ENCODE peak calls at places on chromosome 19, in ten cellular contexts. L is GM23338, T is stomach, U is BE2C, K is ovary, H is IMR-90, J is heart right ventricle, A is psoas muscle, F is spleen, Y is adipocyte. M is an unnamed sample. For H3K4me1, the result is how much of the 10 kb centered on the place peaks cover.

GRCh38 chr19:50723069-50723468 is at the start of gene CLEC11A:
- DNase-seq in L (peak), H (peak), U (no peak), K (peak), Y (peak), T (no peak), A (peak), J (peak), F (no peak), M (peak)

GRCh38 chr19:36771275-36772231 is 1.1 kb downstream of the ZNF850 start:
- DNase-seq in Y (peak), J (peak), U (peak), L (peak), H (peak), K (peak), T (peak), F (peak), A (peak), M (no peak)

GRCh38 chr19:38015771-38016170 is 108.8 kb downstream of the SIPA1L3 start:
- DNase-seq in J (no peak), A (no peak), T (no peak), K (no peak), Y (no peak), U (no peak), H (no peak), L (no peak), F (no peak), M (no peak)

GRCh38 chr19:13633109-13633508 is 126.8 kb upstream of the CACNA1A start:
- DNase-seq in Y (peak), K (no peak), A (no peak), H (peak), L (peak), T (peak), F (no peak), J (no peak), U (no peak), M (no peak)

GRCh38 chr19:33546656-33547055 is 25.1 kb upstream of the PEPD start:
- DNase-seq in U (no peak), T (no peak), K (no peak), H (no peak), J (no peak), Y (no peak), L (no peak), A (no peak), F (peak), M (no peak)

GRCh38 chr19:54905908-54906511 is at the start of gene NCR1:
- DNase-seq in H (no peak), Y (no peak), F (peak), L (peak), J (no peak), T (no peak), A (no peak), K (no peak), U (no peak), M (no peak)

GRCh38 chr19:44840811-44841210 is 5.3 kb upstream of the NECTIN2 start:
- DNase-seq in F (no peak), K (no peak), H (no peak), A (no peak), J (no peak), T (no peak), Y (no peak), U (no peak), L (no peak), M (no peak)

GRCh38 chr19:38952395-38953165 is 21.8 kb downstream of the MRPS12 start:
- DNase-seq in A (no peak), H (peak), K (no peak), F (peak), T (peak), J (no peak), L (peak), U (peak), Y (no peak), M (no peak)

GRCh38 chr19:2113436-2114211 is 16.9 kb downstream of the IZUMO4 start:
- DNase-seq in L (no peak), U (no peak), T (no peak), H (no peak), Y (no peak), F (no peak), K (no peak), J (no peak), A (no peak), M (no peak)

GRCh38 chr19:531009-531752 is 379 bp upstream of the CDC34 start:
- DNase-seq in J (peak), K (peak), A (peak), L (peak), U (peak), T (peak), Y (peak), F (peak), H (peak), M (peak)

GRCh38 chr19:13526552-13526951 is 20.3 kb upstream of the CACNA1A start:
- DNase-seq in H (peak), A (no peak), F (no peak), T (no peak), U (peak), J (no peak), Y (no peak), L (peak), K (no peak), M (no peak)

GRCh38 chr19:32308436-32309077 is 36.9 kb upstream of the ZNF507 start:
- DNase-seq in A (no peak), F (no peak), Y (peak), L (no peak), T (no peak), J (no peak), H (no peak), K (no peak), U (no peak), M (no peak)

GRCh38 chr19:18478545-18479311 is 40.8 kb upstream of the ISYNA1 start:
- DNase-seq in F (peak), J (peak), L (no peak), K (peak), A (peak), T (peak), H (peak), Y (peak), U (peak), M (peak)

GRCh38 chr19:4852484-4852883 is 15.0 kb downstream of the PLIN3 start:
- DNase-seq in H (no peak), L (no peak), K (no peak), Y (no peak), A (no peak), T (no peak), U (no peak), J (no peak), F (no peak), M (no peak)

GRCh38 chr19:30076751-30077670 is 135.0 kb downstream of the URI1 start:
- DNase-seq in J (no peak), F (peak), K (peak), A (peak), Y (no peak), T (no peak), L (no peak), U (no peak), H (no peak), M (no peak)

GRCh38 chr19:1746401-1747284 is 6.7 kb upstream of the ONECUT3 start:
- DNase-seq in Y (no peak), L (no peak), J (no peak), A (no peak), H (peak), T (peak), K (no peak), U (no peak), F (no peak), M (no peak)

GRCh38 chr19:48842744-48843162 is 6.5 kb upstream of the HSD17B14 start:
- DNase-seq in A (no peak), H (peak), K (peak), J (peak), U (peak), T (no peak), L (peak), Y (peak), F (no peak), M (peak)

GRCh38 chr19:45405435-45406164 is 731 bp upstream of the PPP1R13L start:
- DNase-seq in Y (peak), L (peak), F (peak), H (peak), U (peak), K (peak), T (peak), A (peak), J (peak), M (peak)

GRCh38 chr19:31436121-31436776 is 87.0 kb upstream of the TSHZ3 start:
- DNase-seq in K (no peak), J (no peak), A (no peak), U (no peak), F (no peak), T (no peak), H (peak), L (no peak), Y (no peak), M (no peak)

GRCh38 chr19:46925548-46925950 is 64.8 kb downstream of the ARHGAP35 start:
- DNase-seq in J (no peak), K (no peak), L (no peak), F (no peak), A (no peak), Y (no peak), H (no peak), T (peak), U (no peak), M (no peak)

GRCh38 chr19:1183543-1184172 is 9.6 kb upstream of the SBNO2 start:
- DNase-seq in U (no peak), J (no peak), Y (peak), K (peak), H (peak), A (peak), F (peak), L (no peak), T (peak), M (peak)

GRCh38 chr19:8390617-8390981 is 439 bp downstream of the RAB11B start:
- DNase-seq in U (peak), A (peak), K (peak), H (peak), Y (peak), F (peak), J (peak), T (peak), L (peak), M (peak)

GRCh38 chr19:18131841-18132596 is 20.9 kb upstream of the PIK3R2 start:
- DNase-seq in L (peak), K (no peak), T (no peak), F (no peak), H (no peak), U (peak), J (no peak), A (no peak), Y (no peak), M (no peak)

GRCh38 chr19:7874080-7874856 is at the start of gene PRR36:
- DNase-seq in A (no peak), T (peak), U (peak), Y (peak), J (no peak), L (peak), K (no peak), H (no peak), F (no peak), M (no peak)

GRCh38 chr19:45146716-45147337 is 14.0 kb downstream of the NKPD1 start:
- DNase-seq in U (peak), J (no peak), H (no peak), Y (no peak), F (no peak), T (no peak), A (no peak), L (no peak), K (no peak), M (no peak)

GRCh38 chr19:52494518-52494917 is 33.0 kb upstream of the ZNF808 start:
- DNase-seq in A (no peak), Y (no peak), F (no peak), U (no peak), T (no peak), K (no peak), J (no peak), L (no peak), H (peak), M (no peak)

GRCh38 chr19:18999896-19000620 is 33.3 kb downstream of the SUGP2 start:
- DNase-seq in U (no peak), Y (no peak), A (no peak), T (no peak), F (no peak), J (no peak), H (peak), K (no peak), L (peak), M (no peak)

GRCh38 chr19:33348301-33349010 is 25.1 kb upstream of the CEBPG start:
- DNase-seq in U (no peak), F (no peak), J (no peak), T (no peak), Y (no peak), H (no peak), L (no peak), K (no peak), A (no peak), M (no peak)

GRCh38 chr19:18736415-18737336 is 53.2 kb downstream of the CRTC1 start:
- DNase-seq in H (no peak), K (no peak), Y (no peak), L (no peak), A (peak), T (peak), J (no peak), F (no peak), U (peak), M (no peak)

GRCh38 chr19:34926685-34927375 is at the start of gene ZNF30:
- DNase-seq in T (peak), L (peak), F (peak), Y (peak), H (peak), K (peak), J (peak), U (peak), A (peak), M (peak)

GRCh38 chr19:46225558-46226004 is 4.0 kb upstream of the IGFL1 start:
- DNase-seq in T (no peak), K (no peak), J (no peak), L (peak), A (no peak), F (no peak), U (no peak), Y (peak), H (peak), M (no peak)

GRCh38 chr19:39299404-39299803 is 3.2 kb downstream of the IFNL1 start:
- DNase-seq in F (peak), L (no peak), Y (no peak), T (no peak), A (no peak), H (no peak), K (no peak), J (no peak), U (no peak), M (no peak)

GRCh38 chr19:2455481-2456300 is 1.1 kb downstream of the LMNB2 start:
- DNase-seq in T (peak), U (peak), K (peak), H (no peak), J (peak), F (peak), Y (peak), L (no peak), A (no peak), M (no peak)

GRCh38 chr19:33734913-33735312 is 61.8 kb upstream of the KCTD15 start:
- DNase-seq in F (no peak), L (no peak), T (no peak), Y (no peak), U (no peak), A (no peak), H (no peak), J (peak), K (no peak), M (no peak)

GRCh38 chr19:29574518-29574917 is 31.6 kb upstream of the POP4 start:
- DNase-seq in Y (no peak), K (no peak), F (no peak), H (no peak), A (no peak), L (no peak), J (no peak), U (no peak), T (no peak), M (no peak)

GRCh38 chr19:37007587-37008220 is 70.5 kb upstream of the ZNF420 start:
- DNase-seq in L (peak), J (peak), K (peak), T (peak), U (no peak), Y (no peak), F (peak), H (no peak), A (peak), M (no peak)

GRCh38 chr19:9673912-9674668 is 810 bp downstream of the ZNF562 start:
- DNase-seq in T (no peak), L (peak), A (no peak), H (peak), U (no peak), Y (no peak), K (no peak), J (no peak), F (no peak), M (no peak)

GRCh38 chr19:34044011-34044410 is 128.3 kb upstream of the LSM14A start:
- DNase-seq in K (no peak), F (no peak), U (no peak), T (no peak), L (no peak), Y (no peak), H (no peak), A (no peak), J (no peak), M (no peak)

GRCh38 chr19:12092065-12092867 is 27.7 kb downstream of the ZNF844 start:
- DNase-seq in H (peak), L (peak), F (peak), A (peak), J (peak), T (peak), K (peak), Y (peak), U (peak), M (peak)

GRCh38 chr19:18672606-18673337 is 10.7 kb upstream of the CRTC1 start:
- DNase-seq in A (peak), U (no peak), K (no peak), T (peak), Y (peak), F (no peak), H (peak), L (peak), J (no peak), M (no peak)

GRCh38 chr19:11019262-11019661 is 58.4 kb downstream of the SMARCA4 start:
- DNase-seq in Y (no peak), F (no peak), A (no peak), U (no peak), K (no peak), T (no peak), L (no peak), J (no peak), H (no peak), M (no peak)
- H3K4me1 ChIP-seq in Y (under half), F (under half), A (under half), U (under half), K (under half), T (under half), L (under half), J (under half), H (under half), M (under half)

GRCh38 chr19:15307169-15307568 is 25.2 kb downstream of the BRD4 start:
- DNase-seq in Y (no peak), K (no peak), H (no peak), T (no peak), J (no peak), A (no peak), F (no peak), U (no peak), L (no peak), M (no peak)
- H3K4me1 ChIP-seq in Y (under half), K (under half), H (under half), T (half or more), J (half or more), A (half or more), F (half or more), U (under half), L (under half), M (under half)

GRCh38 chr19:17112271-17112670 is 36.7 kb downstream of the MYO9B start:
- DNase-seq in H (no peak), U (no peak), A (no peak), K (no peak), F (no peak), L (no peak), T (no peak), J (no peak), Y (no peak), M (no peak)
- H3K4me1 ChIP-seq in H (under half), U (under half), A (under half), K (under half), F (half or more), L (under half), T (under half), J (under half), Y (under half), M (under half)

DNA sequence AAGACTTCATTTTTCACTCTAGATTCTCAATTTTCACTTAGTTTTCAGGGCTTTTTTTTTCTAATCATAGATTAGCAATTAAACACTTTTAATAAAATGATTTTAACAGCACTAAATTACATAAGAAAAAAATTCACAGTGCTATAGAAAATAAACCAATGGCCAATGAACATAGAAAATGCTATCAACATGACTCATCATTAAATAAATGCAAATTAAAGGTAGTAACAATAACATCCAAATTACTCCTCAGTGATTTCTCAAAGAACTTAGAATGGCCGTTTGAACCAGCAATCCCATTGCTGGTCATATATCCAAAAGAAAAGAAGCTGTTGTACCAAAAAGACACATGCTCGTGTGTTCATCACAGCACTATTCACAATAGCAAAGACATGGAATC is 1058.9 kb downstream of the UQCRFS1 start:
- DNase-seq in K (no peak), F (no peak), Y (no peak), H (no peak), T (no peak), U (no peak), A (no peak), L (no peak), J (no peak), M (no peak)
- H3K4me1 ChIP-seq in K (under half), F (under half), Y (under half), H (under half), T (under half), U (under half), A (under half), L (under half), J (under half), M (under half)

M was measured in SJSA1.